ENCODE peak calls at places on chromosomes 6 and 20, in seven cellular contexts. One of them, this sample, is unnamed.

GRCh38 chr6:56510984-56511531 is 131.6 kb downstream of the DST start:
- DNase-seq in NCI-H345: no peak
- DNase-seq in naive thymus-derived CD8-positive, alpha-beta T cell: no peak
- DNase-seq in pulmonary artery endothelial cell: no peak
- DNase-seq in stimulated activated CD8-positive, alpha-beta memory T cell treated with anti-CD3 and anti-CD28 coated beads, Interleukin-4, amount 100 ng/mL, for 48 hours: no peak
- DNase-seq in psoas muscle: no peak
- DNase-seq in Peyer's patch: no peak
- DNase-seq in this sample: peak

GRCh38 chr6:125095501-125096301 is 57.9 kb upstream of the TPD52L1 start:
- DNase-seq in NCI-H345: no peak
- DNase-seq in naive thymus-derived CD8-positive, alpha-beta T cell: no peak
- DNase-seq in pulmonary artery endothelial cell: no peak
- DNase-seq in stimulated activated CD8-positive, alpha-beta memory T cell treated with anti-CD3 and anti-CD28 coated beads, Interleukin-4, amount 100 ng/mL, for 48 hours: no peak
- DNase-seq in psoas muscle: no peak
- DNase-seq in Peyer's patch: no peak
- DNase-seq in this sample: no peak

GRCh38 chr20:46056970-46057855 is 28.2 kb downstream of the SLC12A5 start:
- DNase-seq in NCI-H345: no peak
- DNase-seq in naive thymus-derived CD8-positive, alpha-beta T cell: peak
- DNase-seq in pulmonary artery endothelial cell: no peak
- DNase-seq in stimulated activated CD8-positive, alpha-beta memory T cell treated with anti-CD3 and anti-CD28 coated beads, Interleukin-4, amount 100 ng/mL, for 48 hours: peak
- DNase-seq in psoas muscle: peak
- DNase-seq in Peyer's patch: no peak
- DNase-seq in this sample: peak

GRCh38 chr6:17505767-17506280 is 94.3 kb upstream of the FAM8A1 start:
- DNase-seq in NCI-H345: no peak
- DNase-seq in naive thymus-derived CD8-positive, alpha-beta T cell: no peak
- DNase-seq in pulmonary artery endothelial cell: no peak
- DNase-seq in stimulated activated CD8-positive, alpha-beta memory T cell treated with anti-CD3 and anti-CD28 coated beads, Interleukin-4, amount 100 ng/mL, for 48 hours: no peak
- DNase-seq in psoas muscle: no peak
- DNase-seq in Peyer's patch: no peak
- DNase-seq in this sample: no peak

GRCh38 chr20:37902504-37903313 is at the start of gene VSTM2L:
- DNase-seq in NCI-H345: peak
- DNase-seq in naive thymus-derived CD8-positive, alpha-beta T cell: no peak
- DNase-seq in pulmonary artery endothelial cell: no peak
- DNase-seq in stimulated activated CD8-positive, alpha-beta memory T cell treated with anti-CD3 and anti-CD28 coated beads, Interleukin-4, amount 100 ng/mL, for 48 hours: no peak
- DNase-seq in psoas muscle: no peak
- DNase-seq in Peyer's patch: no peak
- DNase-seq in this sample: peak

GRCh38 chr6:75830959-75831885 is 82.2 kb downstream of the MYO6 start:
- DNase-seq in NCI-H345: no peak
- DNase-seq in naive thymus-derived CD8-positive, alpha-beta T cell: no peak
- DNase-seq in pulmonary artery endothelial cell: no peak
- DNase-seq in stimulated activated CD8-positive, alpha-beta memory T cell treated with anti-CD3 and anti-CD28 coated beads, Interleukin-4, amount 100 ng/mL, for 48 hours: peak
- DNase-seq in psoas muscle: no peak
- DNase-seq in Peyer's patch: no peak
- DNase-seq in this sample: no peak

GRCh38 chr6:34316442-34317171 is 67.8 kb upstream of the SMIM29 start:
- DNase-seq in NCI-H345: no peak
- DNase-seq in naive thymus-derived CD8-positive, alpha-beta T cell: no peak
- DNase-seq in pulmonary artery endothelial cell: no peak
- DNase-seq in stimulated activated CD8-positive, alpha-beta memory T cell treated with anti-CD3 and anti-CD28 coated beads, Interleukin-4, amount 100 ng/mL, for 48 hours: no peak
- DNase-seq in psoas muscle: no peak
- DNase-seq in Peyer's patch: no peak
- DNase-seq in this sample: no peak

GRCh38 chr6:149439626-149440025 is 39.6 kb downstream of the SUMO4 start:
- DNase-seq in NCI-H345: no peak
- DNase-seq in naive thymus-derived CD8-positive, alpha-beta T cell: no peak
- DNase-seq in pulmonary artery endothelial cell: no peak
- DNase-seq in stimulated activated CD8-positive, alpha-beta memory T cell treated with anti-CD3 and anti-CD28 coated beads, Interleukin-4, amount 100 ng/mL, for 48 hours: no peak
- DNase-seq in psoas muscle: no peak
- DNase-seq in Peyer's patch: no peak
- DNase-seq in this sample: no peak

GRCh38 chr20:25281541-25281991 is 33.7 kb downstream of the PYGB start:
- DNase-seq in NCI-H345: no peak
- DNase-seq in naive thymus-derived CD8-positive, alpha-beta T cell: no peak
- DNase-seq in pulmonary artery endothelial cell: no peak
- DNase-seq in stimulated activated CD8-positive, alpha-beta memory T cell treated with anti-CD3 and anti-CD28 coated beads, Interleukin-4, amount 100 ng/mL, for 48 hours: no peak
- DNase-seq in psoas muscle: peak
- DNase-seq in Peyer's patch: peak
- DNase-seq in this sample: no peak

GRCh38 chr6:170286246-170286933 is 4.5 kb downstream of the DLL1 start:
- DNase-seq in NCI-H345: peak
- DNase-seq in naive thymus-derived CD8-positive, alpha-beta T cell: no peak
- DNase-seq in pulmonary artery endothelial cell: no peak
- DNase-seq in stimulated activated CD8-positive, alpha-beta memory T cell treated with anti-CD3 and anti-CD28 coated beads, Interleukin-4, amount 100 ng/mL, for 48 hours: no peak
- DNase-seq in psoas muscle: no peak
- DNase-seq in Peyer's patch: no peak
- DNase-seq in this sample: no peak

GRCh38 chr20:32437391-32438074 is 79.4 kb downstream of the ASXL1 start:
- DNase-seq in NCI-H345: no peak
- DNase-seq in naive thymus-derived CD8-positive, alpha-beta T cell: peak
- DNase-seq in pulmonary artery endothelial cell: no peak
- DNase-seq in stimulated activated CD8-positive, alpha-beta memory T cell treated with anti-CD3 and anti-CD28 coated beads, Interleukin-4, amount 100 ng/mL, for 48 hours: peak
- DNase-seq in psoas muscle: no peak
- DNase-seq in Peyer's patch: peak
- DNase-seq in this sample: no peak

GRCh38 chr20:58651548-58651822 is 402 bp downstream of the STX16 start:
- DNase-seq in NCI-H345: peak
- DNase-seq in naive thymus-derived CD8-positive, alpha-beta T cell: no peak
- DNase-seq in pulmonary artery endothelial cell: no peak
- DNase-seq in stimulated activated CD8-positive, alpha-beta memory T cell treated with anti-CD3 and anti-CD28 coated beads, Interleukin-4, amount 100 ng/mL, for 48 hours: no peak
- DNase-seq in psoas muscle: no peak
- DNase-seq in Peyer's patch: no peak
- DNase-seq in this sample: no peak

GRCh38 chr6:72111611-72112010 is 225.3 kb downstream of the RIMS1 start:
- DNase-seq in NCI-H345: no peak
- DNase-seq in naive thymus-derived CD8-positive, alpha-beta T cell: no peak
- DNase-seq in pulmonary artery endothelial cell: no peak
- DNase-seq in stimulated activated CD8-positive, alpha-beta memory T cell treated with anti-CD3 and anti-CD28 coated beads, Interleukin-4, amount 100 ng/mL, for 48 hours: no peak
- DNase-seq in psoas muscle: no peak
- DNase-seq in Peyer's patch: no peak
- DNase-seq in this sample: no peak

GRCh38 chr20:59831024-59831900 is 102.2 kb downstream of the SYCP2 start:
- DNase-seq in NCI-H345: peak
- DNase-seq in naive thymus-derived CD8-positive, alpha-beta T cell: no peak
- DNase-seq in pulmonary artery endothelial cell: no peak
- DNase-seq in stimulated activated CD8-positive, alpha-beta memory T cell treated with anti-CD3 and anti-CD28 coated beads, Interleukin-4, amount 100 ng/mL, for 48 hours: no peak
- DNase-seq in psoas muscle: no peak
- DNase-seq in Peyer's patch: no peak
- DNase-seq in this sample: peak

GRCh38 chr20:19079536-19080299 is 132.7 kb upstream of the SLC24A3 start:
- DNase-seq in NCI-H345: peak
- DNase-seq in naive thymus-derived CD8-positive, alpha-beta T cell: no peak
- DNase-seq in pulmonary artery endothelial cell: no peak
- DNase-seq in stimulated activated CD8-positive, alpha-beta memory T cell treated with anti-CD3 and anti-CD28 coated beads, Interleukin-4, amount 100 ng/mL, for 48 hours: no peak
- DNase-seq in psoas muscle: no peak
- DNase-seq in Peyer's patch: no peak
- DNase-seq in this sample: peak

GRCh38 chr20:39700527-39700926 is 738.4 kb downstream of the DHX35 start:
- DNase-seq in NCI-H345: no peak
- DNase-seq in naive thymus-derived CD8-positive, alpha-beta T cell: no peak
- DNase-seq in pulmonary artery endothelial cell: no peak
- DNase-seq in stimulated activated CD8-positive, alpha-beta memory T cell treated with anti-CD3 and anti-CD28 coated beads, Interleukin-4, amount 100 ng/mL, for 48 hours: no peak
- DNase-seq in psoas muscle: no peak
- DNase-seq in Peyer's patch: no peak
- DNase-seq in this sample: no peak